ENCODE peak calls at places on chromosomes 2 and 18, in nine cellular contexts. P is naive B cell; R is activated T-cell treated with anti-CD3 and anti-CD28 coated beads, Interleukin-2, amount 50 U/mL, for 24 hours; K is fibroblast of the aortic adventitia; Z is IMR-90; X is germinal center; Q is iPS DF 6.9; W is stimulated activated CD4-positive, alpha-beta T cell treated with anti-CD3 and anti-CD28 coated beads, Interleukin-4, amount 100 ng/mL, for 24 hours; E is LoVo. S is an unnamed sample.
A peak's percentile ranks its signal among the peaks of the same experiment; 100 is the strongest.

GRCh38 chr2:47907097-47907781 is 941 bp upstream of the FBXO11 start:
- DNase-seq in P (no peak), R (no peak), K (peak; percentile 27), Z (no peak), X (no peak), Q (no peak), W (peak; percentile 26), E (peak; percentile 11), S (peak; percentile 21)

GRCh38 chr2:140185076-140185475 is 1404.9 kb upstream of the NXPH2 start:
- DNase-seq in P (no peak), R (no peak), K (no peak), Z (no peak), X (no peak), Q (no peak), W (no peak), E (no peak), S (no peak)

GRCh38 chr2:231680992-231681852 is 27.1 kb upstream of the PTMA start:
- DNase-seq in P (peak; percentile 49), R (no peak), K (peak; percentile 63), Z (peak; percentile 82), X (peak; percentile 84), Q (no peak), W (no peak), E (peak; percentile 77), S (peak; percentile 88)

GRCh38 chr18:25038261-25038660 is 313.7 kb downstream of the ZNF521 start:
- DNase-seq in P (no peak), R (no peak), K (no peak), Z (no peak), X (no peak), Q (no peak), W (no peak), E (no peak), S (no peak)

GRCh38 chr2:197008229-197008628 is 81.7 kb upstream of the PGAP1 start:
- DNase-seq in P (no peak), R (no peak), K (peak; percentile 71), Z (peak; percentile 74), X (no peak), Q (no peak), W (no peak), E (no peak), S (no peak)

GRCh38 chr2:36147670-36148390 is 207.7 kb upstream of the CRIM1 start:
- DNase-seq in P (no peak), R (no peak), K (no peak), Z (no peak), X (no peak), Q (no peak), W (no peak), E (no peak), S (no peak)

GRCh38 chr18:36518839-36519238 is 221.3 kb downstream of the FHOD3 start:
- DNase-seq in P (no peak), R (no peak), K (no peak), Z (no peak), X (no peak), Q (no peak), W (no peak), E (no peak), S (peak; percentile 9)

GRCh38 chr18:8706981-8707940 is 1.9 kb downstream of the MTCL1 start:
- DNase-seq in P (no peak), R (peak; percentile 34), K (peak; percentile 70), Z (peak; percentile 73), X (peak; percentile 32), Q (no peak), W (no peak), E (no peak), S (no peak)

GRCh38 chr2:214232266-214232665 is 178.6 kb upstream of the VWC2L start:
- DNase-seq in P (no peak), R (no peak), K (no peak), Z (peak; percentile 11), X (no peak), Q (no peak), W (no peak), E (no peak), S (no peak)

GRCh38 chr2:85680707-85681353 is 12.8 kb upstream of the SFTPB start:
- DNase-seq in P (no peak), R (no peak), K (no peak), Z (no peak), X (no peak), Q (no peak), W (no peak), E (no peak), S (no peak)

GRCh38 chr18:44409071-44409470 is 271.6 kb upstream of the SETBP1 start:
- DNase-seq in P (no peak), R (no peak), K (no peak), Z (no peak), X (no peak), Q (no peak), W (no peak), E (no peak), S (no peak)

GRCh38 chr2:180456811-180457210 is 449.7 kb upstream of the CWC22 start:
- DNase-seq in P (no peak), R (no peak), K (no peak), Z (no peak), X (no peak), Q (no peak), W (no peak), E (no peak), S (no peak)

GRCh38 chr2:227482638-227483340 is 10.8 kb downstream of the AGFG1 start:
- DNase-seq in P (no peak), R (no peak), K (peak; percentile 49), Z (no peak), X (peak; percentile 54), Q (no peak), W (no peak), E (no peak), S (peak; percentile 83)

GRCh38 chr2:23480991-23481797 is 96.2 kb downstream of the KLHL29 start:
- DNase-seq in P (no peak), R (no peak), K (peak; percentile 85), Z (peak; percentile 90), X (no peak), Q (peak; percentile 57), W (no peak), E (peak; percentile 44), S (no peak)

GRCh38 chr18:51153659-51154371 is 43.7 kb downstream of the MEX3C start:
- DNase-seq in P (peak; percentile 73), R (peak; percentile 80), K (no peak), Z (no peak), X (peak; percentile 70), Q (no peak), W (peak; percentile 45), E (no peak), S (peak; percentile 70)

GRCh38 chr2:156046900-156047299 is 285.6 kb downstream of the NR4A2 start:
- DNase-seq in P (no peak), R (no peak), K (no peak), Z (no peak), X (no peak), Q (no peak), W (no peak), E (no peak), S (no peak)

GRCh38 chr2:211955648-211956047 is 583.0 kb downstream of the ERBB4 start:
- DNase-seq in P (no peak), R (no peak), K (no peak), Z (no peak), X (no peak), Q (no peak), W (no peak), E (no peak), S (no peak)

GRCh38 chr2:123566291-123566946 is 458.7 kb upstream of the CNTNAP5 start:
- DNase-seq in P (no peak), R (no peak), K (no peak), Z (no peak), X (no peak), Q (no peak), W (no peak), E (no peak), S (no peak)

GRCh38 chr2:156803967-156804366 is 367.8 kb downstream of the GPD2 start:
- DNase-seq in P (no peak), R (no peak), K (no peak), Z (no peak), X (no peak), Q (no peak), W (no peak), E (no peak), S (no peak)

GRCh38 chr2:70248810-70249438 is 496 bp upstream of the TIA1 start:
- DNase-seq in P (peak; percentile 87), R (peak; percentile 98), K (no peak), Z (no peak), X (no peak), Q (no peak), W (peak; percentile 95), E (peak; percentile 82), S (no peak)

GRCh38 chr2:191128911-191129304 is 21.9 kb downstream of the STAT4 start:
- DNase-seq in P (no peak), R (no peak), K (no peak), Z (no peak), X (no peak), Q (no peak), W (no peak), E (no peak), S (no peak)

GRCh38 chr2:55157474-55157884 is 74.6 kb downstream of the CLHC1 start:
- DNase-seq in P (no peak), R (no peak), K (peak; percentile 50), Z (peak; percentile 63), X (no peak), Q (no peak), W (no peak), E (no peak), S (no peak)

GRCh38 chr2:129778608-129778877 is 200.9 kb upstream of the RAB6C start:
- DNase-seq in P (no peak), R (no peak), K (no peak), Z (no peak), X (no peak), Q (no peak), W (no peak), E (no peak), S (no peak)

GRCh38 chr2:165872101-165872791 is 78.2 kb upstream of the GALNT3 start:
- DNase-seq in P (no peak), R (no peak), K (peak; percentile 8), Z (peak; percentile 8), X (no peak), Q (no peak), W (no peak), E (no peak), S (no peak)

GRCh38 chr2:233244818-233245217 is 6.7 kb upstream of the ATG16L1 start:
- DNase-seq in P (no peak), R (no peak), K (no peak), Z (peak; percentile 16), X (no peak), Q (no peak), W (no peak), E (peak; percentile 35), S (no peak)

GRCh38 chr2:173644146-173644545 is 289.5 kb downstream of the CDCA7 start:
- DNase-seq in P (no peak), R (no peak), K (peak; percentile 79), Z (peak; percentile 78), X (no peak), Q (no peak), W (no peak), E (no peak), S (no peak)

GRCh38 chr2:3025261-3025660 is 352.4 kb downstream of the EIPR1 start:
- DNase-seq in P (no peak), R (no peak), K (no peak), Z (no peak), X (no peak), Q (no peak), W (no peak), E (no peak), S (no peak)

GRCh38 chr2:187438459-187438858 is 9.6 kb downstream of the CALCRL start:
- DNase-seq in P (no peak), R (no peak), K (peak; percentile 51), Z (no peak), X (no peak), Q (no peak), W (no peak), E (no peak), S (no peak)

GRCh38 chr2:162293122-162293781 is 25.2 kb downstream of the IFIH1 start:
- DNase-seq in P (no peak), R (no peak), K (peak; percentile 53), Z (peak; percentile 47), X (no peak), Q (no peak), W (no peak), E (no peak), S (no peak)

GRCh38 chr2:62409442-62409841 is 96.6 kb downstream of the TMEM17 start:
- DNase-seq in P (no peak), R (no peak), K (peak; percentile 51), Z (peak; percentile 49), X (no peak), Q (no peak), W (no peak), E (no peak), S (no peak)

GRCh38 chr18:54806526-54806925 is 21.8 kb upstream of the RAB27B start:
- DNase-seq in P (no peak), R (no peak), K (peak; percentile 54), Z (peak; percentile 24), X (no peak), Q (no peak), W (no peak), E (no peak), S (peak; percentile 32)

S was measured in NB4.